ENCODE peak calls at places on chromosomes 5 and 9, in four cellular contexts. One of them, this sample, is unnamed.

GRCh38 chr9:96587295-96587694 is 32.3 kb downstream of the CDC14B start:
- DNase-seq in CD8-positive, alpha-beta T cell: no peak
- DNase-seq in CD4-positive, alpha-beta T cell: no peak
- DNase-seq in OCI-LY7: no peak
- DNase-seq in this sample: no peak

GRCh38 chr9:83327323-83327722 is 210.9 kb downstream of the FRMD3 start:
- DNase-seq in CD8-positive, alpha-beta T cell: no peak
- DNase-seq in CD4-positive, alpha-beta T cell: no peak
- DNase-seq in OCI-LY7: no peak
- DNase-seq in this sample: no peak

GRCh38 chr9:121596515-121596914 is 54.9 kb upstream of the DAB2IP start:
- DNase-seq in CD8-positive, alpha-beta T cell: no peak
- DNase-seq in CD4-positive, alpha-beta T cell: no peak
- DNase-seq in OCI-LY7: no peak
- DNase-seq in this sample: no peak

GRCh38 chr9:36987891-36988290 is 46.2 kb downstream of the PAX5 start:
- DNase-seq in CD4-positive, alpha-beta T cell: no peak
- DNase-seq in OCI-LY7: no peak
- DNase-seq in CD8-positive, alpha-beta T cell: no peak
- DNase-seq in this sample: no peak

GRCh38 chr5:145408048-145408341 is 427.1 kb downstream of the PRELID2 start:
- DNase-seq in CD8-positive, alpha-beta T cell: no peak
- DNase-seq in CD4-positive, alpha-beta T cell: no peak
- DNase-seq in OCI-LY7: no peak
- DNase-seq in this sample: no peak

GRCh38 chr5:51002368-51002767 is 335.9 kb downstream of the PARP8 start:
- DNase-seq in CD8-positive, alpha-beta T cell: no peak
- DNase-seq in CD4-positive, alpha-beta T cell: no peak
- DNase-seq in OCI-LY7: no peak
- DNase-seq in this sample: no peak

GRCh38 chr9:81190659-81191058 is 498.7 kb downstream of the TLE1 start:
- DNase-seq in CD8-positive, alpha-beta T cell: no peak
- DNase-seq in CD4-positive, alpha-beta T cell: no peak
- DNase-seq in OCI-LY7: no peak
- DNase-seq in this sample: no peak

GRCh38 chr5:110784901-110785300 is 46.1 kb downstream of the SLC25A46 start:
- DNase-seq in OCI-LY7: no peak
- DNase-seq in CD4-positive, alpha-beta T cell: no peak
- DNase-seq in CD8-positive, alpha-beta T cell: no peak
- DNase-seq in this sample: no peak

GRCh38 chr9:82681809-82682208 is 381.1 kb downstream of the RASEF start:
- DNase-seq in OCI-LY7: no peak
- DNase-seq in CD4-positive, alpha-beta T cell: no peak
- DNase-seq in CD8-positive, alpha-beta T cell: no peak
- DNase-seq in this sample: no peak

GRCh38 chr5:55672477-55672911 is 39.6 kb downstream of the SLC38A9 start:
- DNase-seq in CD8-positive, alpha-beta T cell: no peak
- DNase-seq in OCI-LY7: no peak
- DNase-seq in CD4-positive, alpha-beta T cell: no peak
- DNase-seq in this sample: no peak

GRCh38 chr5:60801406-60802090 is 42.5 kb downstream of the ELOVL7 start:
- DNase-seq in OCI-LY7: no peak
- DNase-seq in CD4-positive, alpha-beta T cell: no peak
- DNase-seq in CD8-positive, alpha-beta T cell: no peak
- DNase-seq in this sample: no peak

GRCh38 chr5:133307275-133307674 is 255.5 kb downstream of the HSPA4 start:
- DNase-seq in CD4-positive, alpha-beta T cell: no peak
- DNase-seq in CD8-positive, alpha-beta T cell: no peak
- DNase-seq in OCI-LY7: no peak
- DNase-seq in this sample: no peak

GRCh38 chr5:126178521-126178920 is 244.7 kb upstream of the GRAMD2B start:
- DNase-seq in CD8-positive, alpha-beta T cell: no peak
- DNase-seq in CD4-positive, alpha-beta T cell: no peak
- DNase-seq in OCI-LY7: no peak
- DNase-seq in this sample: no peak

GRCh38 chr9:123346026-123346425 is 10.0 kb upstream of the CRB2 start:
- DNase-seq in CD8-positive, alpha-beta T cell: no peak
- DNase-seq in OCI-LY7: no peak
- DNase-seq in CD4-positive, alpha-beta T cell: no peak
- DNase-seq in this sample: no peak

GRCh38 chr9:91138760-91139159 is 223.0 kb downstream of the AUH start:
- DNase-seq in CD4-positive, alpha-beta T cell: no peak
- DNase-seq in OCI-LY7: no peak
- DNase-seq in CD8-positive, alpha-beta T cell: no peak
- DNase-seq in this sample: no peak

GRCh38 chr9:79195904-79196303 is 375.9 kb upstream of the TLE4 start:
- DNase-seq in CD8-positive, alpha-beta T cell: no peak
- DNase-seq in CD4-positive, alpha-beta T cell: no peak
- DNase-seq in OCI-LY7: no peak
- DNase-seq in this sample: no peak

GRCh38 chr9:70480405-70480980 is 66.0 kb upstream of the KLF9 start:
- DNase-seq in CD4-positive, alpha-beta T cell: no peak
- DNase-seq in CD8-positive, alpha-beta T cell: no peak
- DNase-seq in OCI-LY7: no peak
- DNase-seq in this sample: peak; percentile 69

GRCh38 chr5:65925094-65925600 is 1.2 kb upstream of the ERBIN start:
- DNase-seq in CD4-positive, alpha-beta T cell: peak; percentile 60
- DNase-seq in CD8-positive, alpha-beta T cell: peak; percentile 69
- DNase-seq in OCI-LY7: peak; percentile 92
- DNase-seq in this sample: peak; percentile 28

GRCh38 chr5:147037517-147038205 is 159.1 kb upstream of the PPP2R2B start:
- DNase-seq in OCI-LY7: no peak
- DNase-seq in CD4-positive, alpha-beta T cell: no peak
- DNase-seq in CD8-positive, alpha-beta T cell: no peak
- DNase-seq in this sample: no peak

GRCh38 chr5:150860422-150860821 is 14.1 kb downstream of the IRGM start:
- DNase-seq in CD8-positive, alpha-beta T cell: no peak
- DNase-seq in OCI-LY7: no peak
- DNase-seq in CD4-positive, alpha-beta T cell: no peak
- DNase-seq in this sample: no peak

GRCh38 chr9:129336601-129337286 is 158.7 kb upstream of the IER5L start:
- DNase-seq in CD8-positive, alpha-beta T cell: peak; percentile 40
- DNase-seq in OCI-LY7: peak; percentile 59
- DNase-seq in CD4-positive, alpha-beta T cell: no peak
- DNase-seq in this sample: no peak

GRCh38 chr9:14043491-14043890 is 270.4 kb downstream of the NFIB start:
- DNase-seq in OCI-LY7: no peak
- DNase-seq in CD4-positive, alpha-beta T cell: no peak
- DNase-seq in CD8-positive, alpha-beta T cell: no peak
- DNase-seq in this sample: no peak

GRCh38 chr9:85310531-85311070 is 431.2 kb downstream of the AGTPBP1 start:
- DNase-seq in CD8-positive, alpha-beta T cell: no peak
- DNase-seq in OCI-LY7: no peak
- DNase-seq in CD4-positive, alpha-beta T cell: no peak
- DNase-seq in this sample: no peak

GRCh38 chr5:74497706-74498105 is 142.8 kb downstream of the ENC1 start:
- DNase-seq in OCI-LY7: no peak
- DNase-seq in CD8-positive, alpha-beta T cell: no peak
- DNase-seq in CD4-positive, alpha-beta T cell: no peak
- DNase-seq in this sample: no peak

GRCh38 chr9:70043689-70044449 is at the start of gene MAMDC2:
- DNase-seq in CD4-positive, alpha-beta T cell: no peak
- DNase-seq in CD8-positive, alpha-beta T cell: no peak
- DNase-seq in OCI-LY7: no peak
- DNase-seq in this sample: no peak

DNA sequence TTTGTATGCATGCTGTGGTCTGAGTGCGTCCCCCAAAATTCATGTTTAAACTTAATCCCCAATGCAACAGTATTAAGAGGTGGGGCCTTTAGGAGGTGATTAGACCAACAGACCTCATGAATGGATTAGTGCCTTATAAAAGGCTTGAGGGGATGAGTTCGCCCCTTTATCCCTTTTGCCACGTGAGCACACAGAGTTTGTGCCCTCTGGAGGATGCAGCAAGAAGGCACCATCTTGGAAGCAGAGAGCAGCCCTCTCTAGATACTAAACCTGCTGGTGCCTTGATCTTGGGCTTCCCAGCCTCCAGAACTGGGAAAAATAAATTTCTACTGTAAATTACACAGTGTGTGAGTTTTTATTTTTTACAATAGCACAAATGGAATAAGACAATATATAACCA is 177.1 kb upstream of the SPRY4 start:
- DNase-seq in CD4-positive, alpha-beta T cell: no peak
- DNase-seq in CD8-positive, alpha-beta T cell: no peak
- DNase-seq in OCI-LY7: no peak
- DNase-seq in this sample: no peak
- TF ChIP-seq CTCF in CD4-positive, alpha-beta T cell: no peak
- TF ChIP-seq CTCF in CD8-positive, alpha-beta T cell: no peak
- TF ChIP-seq CTCF in OCI-LY7: no peak
- TF ChIP-seq CTCF in this sample: no peak

GRCh38 chr5:152593388-152593787 is 188.3 kb upstream of the NMUR2 start:
- DNase-seq in CD4-positive, alpha-beta T cell: no peak
- DNase-seq in OCI-LY7: peak; percentile 1
- DNase-seq in CD8-positive, alpha-beta T cell: no peak
- DNase-seq in this sample: no peak
- TF ChIP-seq CTCF in CD4-positive, alpha-beta T cell: no peak
- TF ChIP-seq CTCF in OCI-LY7: peak; percentile 66
- TF ChIP-seq CTCF in CD8-positive, alpha-beta T cell: no peak
- TF ChIP-seq CTCF in this sample: no peak

GRCh38 chr9:102253099-102253498 is 514.7 kb upstream of the GRIN3A start:
- DNase-seq in CD4-positive, alpha-beta T cell: no peak
- DNase-seq in CD8-positive, alpha-beta T cell: no peak
- DNase-seq in OCI-LY7: no peak
- DNase-seq in this sample: no peak
- TF ChIP-seq CTCF in CD4-positive, alpha-beta T cell: no peak
- TF ChIP-seq CTCF in CD8-positive, alpha-beta T cell: no peak
- TF ChIP-seq CTCF in OCI-LY7: no peak
- TF ChIP-seq CTCF in this sample: no peak

GRCh38 chr5:122434120-122434519 is 122.1 kb downstream of the SNCAIP start:
- DNase-seq in OCI-LY7: no peak
- DNase-seq in CD8-positive, alpha-beta T cell: no peak
- DNase-seq in CD4-positive, alpha-beta T cell: no peak
- DNase-seq in this sample: no peak
- TF ChIP-seq CTCF in OCI-LY7: no peak
- TF ChIP-seq CTCF in CD8-positive, alpha-beta T cell: no peak
- TF ChIP-seq CTCF in CD4-positive, alpha-beta T cell: no peak
- TF ChIP-seq CTCF in this sample: no peak

GRCh38 chr9:133149130-133150015 is 14.3 kb downstream of the GBGT1 start:
- DNase-seq in CD4-positive, alpha-beta T cell: peak; percentile 66
- DNase-seq in CD8-positive, alpha-beta T cell: peak; percentile 81
- DNase-seq in OCI-LY7: peak; percentile 92
- DNase-seq in this sample: peak; percentile 81
- TF ChIP-seq CTCF in CD4-positive, alpha-beta T cell: peak; percentile 44
- TF ChIP-seq CTCF in CD8-positive, alpha-beta T cell: peak; percentile 60
- TF ChIP-seq CTCF in OCI-LY7: peak; percentile 49
- TF ChIP-seq CTCF in this sample: peak; percentile 14

GRCh38 chr9:133117271-133118178 is 3.5 kb downstream of the RALGDS start:
- DNase-seq in OCI-LY7: no peak
- DNase-seq in CD8-positive, alpha-beta T cell: no peak
- DNase-seq in CD4-positive, alpha-beta T cell: no peak
- DNase-seq in this sample: no peak
- TF ChIP-seq CTCF in OCI-LY7: no peak
- TF ChIP-seq CTCF in CD8-positive, alpha-beta T cell: no peak
- TF ChIP-seq CTCF in CD4-positive, alpha-beta T cell: no peak
- TF ChIP-seq CTCF in this sample: peak; percentile 11

This sample was measured in thoracic aorta.